ENCODE peak calls at places on chromosome X, in four cellular contexts. L, F, W and G are unnamed samples.

GRCh38 chrX:101057095-101057714 is 5.3 kb upstream of the TRMT2B start:
- DNase-seq in L (no peak), F (peak; percentile 32), W (no peak), G (no peak)

GRCh38 chrX:24282381-24283121 is 31.3 kb downstream of the SUPT20HL2 start:
- DNase-seq in L (peak; percentile 12), F (no peak), W (no peak), G (no peak)

GRCh38 chrX:43557792-43558191 is 98.3 kb upstream of the MAOA start:
- DNase-seq in L (peak; percentile 64), F (peak; percentile 23), W (peak; percentile 31), G (peak; percentile 52)

GRCh38 chrX:72554448-72555140 is 18.0 kb downstream of the HDAC8 start:
- DNase-seq in L (peak; percentile 77), F (no peak), W (no peak), G (no peak)

GRCh38 chrX:29090811-29091210 is 503.6 kb downstream of the IL1RAPL1 start:
- DNase-seq in L (peak; percentile 12), F (no peak), W (no peak), G (no peak)

GRCh38 chrX:94937491-94937890 is 1263.5 kb downstream of the FAM133A start:
- DNase-seq in L (no peak), F (no peak), W (no peak), G (no peak)

GRCh38 chrX:30570505-30570904 is 7.1 kb downstream of the TASL start:
- DNase-seq in L (peak; percentile 7), F (no peak), W (peak; percentile 2), G (no peak)

GRCh38 chrX:25005034-25005381 is 10.8 kb downstream of the ARX start:
- DNase-seq in L (peak; percentile 57), F (no peak), W (no peak), G (no peak)

GRCh38 chrX:118730500-118731247 is 3.3 kb downstream of the IL13RA1 start:
- DNase-seq in L (no peak), F (no peak), W (no peak), G (no peak)

GRCh38 chrX:153366119-153366518 is 32.2 kb downstream of the ZNF275 start:
- DNase-seq in L (no peak), F (no peak), W (no peak), G (no peak)

GRCh38 chrX:118536687-118537461 is 41.3 kb downstream of the DOCK11 start:
- DNase-seq in L (peak; percentile 65), F (peak; percentile 33), W (no peak), G (no peak)

GRCh38 chrX:18146954-18147353 is 73.7 kb downstream of the BEND2 start:
- DNase-seq in L (peak; percentile 66), F (no peak), W (peak; percentile 1), G (peak; percentile 2)

GRCh38 chrX:19195243-19195610 is 73.0 kb upstream of the ADGRG2 start:
- DNase-seq in L (no peak), F (no peak), W (no peak), G (no peak)

GRCh38 chrX:95893632-95894031 is 791.0 kb upstream of the DIAPH2 start:
- DNase-seq in L (no peak), F (no peak), W (no peak), G (no peak)

GRCh38 chrX:22300130-22300529 is 27.4 kb downstream of the CBLL2 start:
- DNase-seq in L (no peak), F (no peak), W (no peak), G (no peak)

GRCh38 chrX:80879143-80879542 is 69.5 kb upstream of the BRWD3 start:
- DNase-seq in L (no peak), F (no peak), W (no peak), G (no peak)

GRCh38 chrX:1601051-1601767 is 9.8 kb downstream of the AKAP17A start:
- DNase-seq in L (no peak), F (no peak), W (no peak), G (no peak)

GRCh38 chrX:107894038-107894437 is 68.4 kb downstream of the MID2 start:
- DNase-seq in L (peak; percentile 68), F (peak; percentile 20), W (peak; percentile 47), G (peak; percentile 41)

GRCh38 chrX:9832811-9833210 is 46.6 kb downstream of the SHROOM2 start:
- DNase-seq in L (peak; percentile 48), F (no peak), W (no peak), G (peak; percentile 1)

GRCh38 chrX:34332336-34332735 is 200.2 kb upstream of the FAM47A start:
- DNase-seq in L (peak; percentile 40), F (no peak), W (no peak), G (no peak)

GRCh38 chrX:71917621-71918341 is 7.1 kb downstream of the NHSL2 start:
- DNase-seq in L (peak; percentile 55), F (no peak), W (no peak), G (no peak)

GRCh38 chrX:24306430-24306829 is 7.4 kb downstream of the SUPT20HL2 start:
- DNase-seq in L (peak; percentile 27), F (no peak), W (peak; percentile 21), G (no peak)

GRCh38 chrX:132401935-132402334 is 86.9 kb downstream of the MBNL3 start:
- DNase-seq in L (no peak), F (no peak), W (peak; percentile 21), G (no peak)

GRCh38 chrX:17521871-17522693 is 147.1 kb downstream of the NHS start:
- DNase-seq in L (peak; percentile 67), F (no peak), W (no peak), G (no peak)

GRCh38 chrX:133249659-133250058 is 31.5 kb upstream of the TFDP3 start:
- DNase-seq in L (no peak), F (no peak), W (no peak), G (no peak)

GRCh38 chrX:71216446-71216845 is 6.6 kb upstream of the GJB1 start:
- DNase-seq in L (no peak), F (no peak), W (peak; percentile 42), G (no peak)

GRCh38 chrX:13894888-13895564 is 78.1 kb upstream of the GPM6B start:
- DNase-seq in L (no peak), F (no peak), W (no peak), G (no peak)

GRCh38 chrX:71809886-71810285 is 46.7 kb downstream of the CXorf49B start:
- DNase-seq in L (no peak), F (no peak), W (no peak), G (no peak)

GRCh38 chrX:78103001-78103634 is 930 bp upstream of the PGK1 start:
- DNase-seq in L (no peak), F (no peak), W (no peak), G (no peak)

GRCh38 chrX:5726246-5726645 is 502.4 kb downstream of the NLGN4X start:
- DNase-seq in L (no peak), F (no peak), W (no peak), G (no peak)

GRCh38 chrX:53088136-53088974 is 5.6 kb upstream of the KANTR start:
- DNase-seq in L (peak; percentile 84), F (no peak), W (no peak), G (no peak)

GRCh38 chrX:3609800-3610199 is 103.6 kb downstream of the PRKX start:
- DNase-seq in L (no peak), F (no peak), W (no peak), G (no peak)

GRCh38 chrX:11151799-11152591 is 40.9 kb downstream of the HCCS start:
- DNase-seq in L (no peak), F (no peak), W (no peak), G (no peak)

GRCh38 chrX:6985537-6985936 is 162.0 kb upstream of the STS start:
- DNase-seq in L (no peak), F (no peak), W (peak; percentile 3), G (no peak)

DNA sequence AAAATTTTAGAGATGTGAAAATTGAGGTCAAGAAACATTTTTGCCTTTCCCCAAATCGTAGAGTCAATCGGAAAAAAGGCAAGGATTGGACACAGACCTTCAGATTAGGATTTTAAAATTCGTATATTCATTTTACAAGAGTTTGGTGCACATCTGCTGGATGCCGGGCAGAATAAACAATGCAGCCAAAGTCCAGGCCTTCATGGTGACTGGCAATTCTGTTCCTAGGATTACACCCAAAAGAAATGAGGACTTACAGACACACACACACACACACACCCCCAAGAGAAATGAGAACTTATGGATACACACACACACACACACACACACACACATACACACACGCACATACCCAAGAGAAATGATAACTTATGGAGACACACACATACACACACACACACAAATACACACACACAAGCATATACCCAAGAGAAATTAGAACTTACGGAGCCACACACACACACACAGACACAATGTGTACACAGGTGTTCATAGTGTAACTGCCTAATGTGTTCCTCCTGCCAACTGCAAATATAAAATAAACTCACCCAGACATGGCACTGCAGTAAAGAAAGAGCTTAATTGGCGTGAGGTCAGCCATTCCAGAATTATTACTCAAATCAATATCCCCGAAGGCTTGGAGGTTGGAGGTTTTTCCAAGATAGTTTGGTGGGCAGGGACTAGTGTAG is 165.7 kb upstream of the STS start:
- DNase-seq in L (no peak), F (no peak), W (no peak), G (no peak)
- TF ChIP-seq REST in L (no peak), F (no peak), W (no peak), G (no peak)

GRCh38 chrX:110172215-110172614 is 145.7 kb downstream of the AMMECR1 start:
- DNase-seq in L (no peak), F (peak; percentile 61), W (no peak), G (no peak)
- H3K27ac ChIP-seq in L (no peak overlapping the region), F (peak overlapping the region; percentile 45), W (no peak overlapping the region), G (no peak overlapping the region)

GRCh38 chrX:40103565-40104323 is 6.0 kb upstream of the BCOR start:
- DNase-seq in L (no peak), F (no peak), W (no peak), G (no peak)

GRCh38 chrX:40104649-40105015 is 6.9 kb upstream of the BCOR start:
- DNase-seq in L (no peak), F (no peak), W (no peak), G (no peak)

GRCh38 chrX:40105791-40106676 is 8.3 kb upstream of the BCOR start:
- DNase-seq in L (peak; percentile 76), F (no peak), W (no peak), G (no peak)

GRCh38 chrX:40106677-40107290 is 9.0 kb upstream of the BCOR start:
- DNase-seq in L (peak; percentile 71), F (no peak), W (no peak), G (no peak)

GRCh38 chrX:40105016-40105790 is 7.4 kb upstream of the BCOR start:
- DNase-seq in L (no peak), F (no peak), W (no peak), G (peak; percentile 21)
- TF ChIP-seq REST in L (no peak), F (no peak), W (no peak), G (no peak)

DNA sequence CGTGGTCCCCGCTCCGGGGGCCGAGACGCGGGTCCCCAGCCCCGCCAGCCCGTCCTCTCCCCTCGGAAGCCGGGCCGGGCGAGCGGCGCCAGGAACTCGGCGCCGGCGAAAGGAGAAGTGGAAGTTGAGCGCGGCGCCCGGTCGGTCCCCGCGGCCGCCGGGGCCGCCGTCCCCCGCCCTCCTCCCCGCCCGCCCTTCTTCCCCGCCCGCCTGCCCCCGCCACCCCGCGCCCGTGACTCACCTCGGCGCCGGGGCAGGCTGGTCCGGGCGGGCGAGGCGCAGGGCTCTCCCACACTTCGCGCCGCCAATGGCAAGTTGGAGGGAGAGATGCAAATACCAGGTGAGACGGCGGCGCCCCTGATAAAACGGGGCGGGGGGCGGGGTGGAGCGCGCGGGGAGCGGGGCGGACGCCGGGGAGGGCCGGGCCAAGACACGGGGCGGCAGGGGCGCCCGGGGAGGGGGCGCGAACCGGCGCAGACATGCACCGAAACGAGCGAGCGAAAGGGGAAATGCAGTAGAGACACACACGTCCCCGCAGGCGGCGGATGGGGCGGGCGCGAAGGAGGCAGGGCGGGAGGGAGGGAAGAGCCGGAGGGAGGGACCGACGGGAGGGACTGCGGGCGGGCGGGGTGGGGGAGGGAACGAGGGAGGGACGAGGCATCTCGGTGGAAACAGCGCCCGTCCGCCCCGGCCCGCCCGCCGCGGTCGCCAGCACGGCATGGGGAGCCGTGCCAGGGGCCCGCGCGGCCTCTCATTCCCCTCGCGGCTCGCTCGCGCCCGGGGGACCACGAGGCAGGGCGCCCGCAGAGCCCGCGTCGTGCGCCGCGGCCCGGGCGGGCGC is at the start of gene ELF4:
- DNase-seq in L (peak; percentile 44), F (no peak), W (no peak), G (peak; percentile 52)
- H3K27ac ChIP-seq in L (no peak within 1 kb of the TSS), F (peak within 1 kb of the TSS; percentile 78), W (no peak within 1 kb of the TSS), G (peak within 1 kb of the TSS; percentile 94)

GRCh38 chrX:137441711-137442110 is 124.2 kb upstream of the ZIC3 start:
- DNase-seq in L (no peak), F (no peak), W (no peak), G (no peak)
- TF ChIP-seq REST in L (no peak), F (no peak), W (no peak), G (no peak)